ENCODE peak calls at places on chromosome 2, in nine cellular contexts. S is M059J; Z is neural crest cell; Y is left cardiac atrium; L is DMS153; D is activated naive CD8-positive, alpha-beta T cell treated with anti-CD3 and anti-CD28 coated beads for 36 hours; V is A549; M is suprapubic skin; G is head of caudate nucleus. U is an unnamed sample.

GRCh38 chr2:234932591-234933168 is 19.1 kb upstream of the SH3BP4 start:
- DNase-seq in M (no peak), V (no peak), D (no peak), Z (no peak), L (peak; percentile 75), G (no peak), S (no peak), Y (no peak), U (no peak)

GRCh38 chr2:190994148-190994547 is 19.8 kb downstream of the STAT1 start:
- DNase-seq in D (no peak), G (no peak), M (no peak), Z (no peak), V (no peak), Y (no peak), S (no peak), L (no peak), U (no peak)

GRCh38 chr2:25994509-25994908 is 12.2 kb upstream of the KIF3C start:
- DNase-seq in S (no peak), M (no peak), Y (no peak), L (no peak), D (no peak), Z (no peak), G (no peak), V (no peak), U (no peak)

GRCh38 chr2:113848758-113849460 is 41.0 kb upstream of the ACTR3 start:
- DNase-seq in D (peak; percentile 11), G (no peak), S (peak; percentile 63), Y (no peak), Z (no peak), L (no peak), M (no peak), V (peak; percentile 25), U (no peak)

GRCh38 chr2:102505290-102505689 is 32.3 kb downstream of the SLC9A4 start:
- DNase-seq in M (no peak), V (no peak), L (peak; percentile 94), S (no peak), Z (no peak), G (no peak), D (no peak), Y (no peak), U (no peak)

GRCh38 chr2:177869912-177870311 is 202.7 kb downstream of the PDE11A start:
- DNase-seq in D (no peak), Z (no peak), L (no peak), V (no peak), G (no peak), M (no peak), S (no peak), Y (no peak), U (no peak)

GRCh38 chr2:66748939-66749338 is 314.0 kb downstream of the MEIS1 start:
- DNase-seq in Z (no peak), V (no peak), L (no peak), Y (no peak), G (no peak), M (no peak), D (no peak), S (no peak), U (no peak)

GRCh38 chr2:203177361-203177760 is 61.5 kb upstream of the CYP20A1 start:
- DNase-seq in G (no peak), Y (no peak), L (no peak), M (no peak), Z (no peak), D (no peak), V (no peak), S (peak; percentile 41), U (no peak)

GRCh38 chr2:239581352-239581901 is 180.6 kb upstream of the HDAC4 start:
- DNase-seq in S (no peak), M (no peak), Y (no peak), V (no peak), G (no peak), Z (no peak), L (no peak), D (no peak), U (no peak)

GRCh38 chr2:31420936-31421335 is 6.4 kb upstream of the XDH start:
- DNase-seq in D (no peak), M (no peak), L (no peak), V (no peak), G (no peak), Y (no peak), Z (no peak), S (peak; percentile 65), U (no peak)

GRCh38 chr2:208361077-208361441 is 45.5 kb upstream of the PTH2R start:
- DNase-seq in D (no peak), Y (no peak), S (no peak), G (no peak), L (no peak), V (no peak), Z (no peak), M (no peak), U (no peak)

GRCh38 chr2:174247474-174248186 is 702 bp downstream of the OLA1 start:
- DNase-seq in Y (no peak), L (no peak), V (peak; percentile 25), S (peak; percentile 38), Z (no peak), M (no peak), D (no peak), G (no peak), U (no peak)

GRCh38 chr2:5501807-5502206 is 190.4 kb upstream of the SOX11 start:
- DNase-seq in D (no peak), G (no peak), Y (no peak), V (no peak), Z (no peak), M (no peak), S (no peak), L (no peak), U (no peak)

GRCh38 chr2:45293182-45293581 is 283.9 kb upstream of the SIX2 start:
- DNase-seq in G (no peak), D (no peak), V (no peak), Z (no peak), Y (no peak), L (no peak), M (no peak), S (no peak), U (no peak)

GRCh38 chr2:39266139-39266805 is 22.5 kb upstream of the CDKL4 start:
- DNase-seq in M (no peak), V (no peak), D (peak; percentile 3), Z (no peak), G (no peak), S (peak; percentile 41), Y (no peak), L (no peak), U (no peak)

GRCh38 chr2:75138528-75138927 is 60.8 kb downstream of the TACR1 start:
- DNase-seq in Z (no peak), L (no peak), V (no peak), Y (no peak), D (no peak), S (no peak), G (no peak), M (no peak), U (no peak)

GRCh38 chr2:39379643-39380524 is 57.2 kb downstream of the MAP4K3 start:
- DNase-seq in S (peak; percentile 55), D (no peak), G (no peak), Z (no peak), Y (no peak), L (no peak), M (no peak), V (peak; percentile 26), U (no peak)

GRCh38 chr2:66331176-66331575 is 103.7 kb upstream of the MEIS1 start:
- DNase-seq in V (no peak), M (no peak), S (no peak), D (no peak), L (no peak), G (no peak), Y (no peak), Z (no peak), U (no peak)

GRCh38 chr2:240131941-240132650 is 4.0 kb downstream of the COPS9 start:
- DNase-seq in Z (no peak), M (peak; percentile 70), S (no peak), Y (no peak), G (peak; percentile 17), V (no peak), D (no peak), L (no peak), U (no peak)

GRCh38 chr2:30500699-30501098 is 53.7 kb downstream of the LCLAT1 start:
- DNase-seq in Z (no peak), D (no peak), M (no peak), V (no peak), Y (no peak), G (no peak), S (no peak), L (no peak), U (no peak)

GRCh38 chr2:201807452-201807980 is 1.2 kb downstream of the CDK15 start:
- DNase-seq in V (no peak), G (no peak), M (no peak), Z (no peak), D (no peak), S (peak; percentile 81), Y (peak; percentile 38), L (no peak), U (peak; percentile 42)

GRCh38 chr2:133949595-133949994 is 304.3 kb upstream of the MGAT5 start:
- DNase-seq in M (no peak), S (no peak), G (no peak), L (no peak), Z (no peak), Y (no peak), V (no peak), D (no peak), U (no peak)

GRCh38 chr2:26693287-26693849 is 846 bp downstream of the KCNK3 start:
- DNase-seq in L (no peak), D (no peak), M (no peak), V (no peak), Z (no peak), S (no peak), Y (no peak), G (no peak), U (no peak)

GRCh38 chr2:203673933-203674332 is 32.5 kb upstream of the CD28 start:
- DNase-seq in M (no peak), D (peak; percentile 71), G (no peak), V (no peak), Y (no peak), L (no peak), Z (no peak), S (peak; percentile 57), U (no peak)

GRCh38 chr2:193463016-193463415 is 1268.3 kb upstream of the TMEFF2 start:
- DNase-seq in L (no peak), S (peak; percentile 15), V (no peak), G (no peak), D (no peak), Z (no peak), Y (no peak), M (no peak), U (no peak)

GRCh38 chr2:18516112-18516511 is 44.3 kb downstream of the RDH14 start:
- DNase-seq in D (no peak), Z (no peak), V (no peak), Y (no peak), S (peak; percentile 70), L (no peak), G (no peak), M (no peak), U (no peak)

GRCh38 chr2:205865794-205866490 is 183.6 kb downstream of the NRP2 start:
- DNase-seq in L (peak; percentile 86), V (no peak), D (no peak), M (no peak), Z (no peak), G (peak; percentile 34), S (peak; percentile 89), Y (no peak), U (no peak)

GRCh38 chr2:167697194-167697593 is 550.2 kb downstream of the STK39 start:
- DNase-seq in V (no peak), Z (no peak), M (no peak), S (no peak), Y (no peak), D (no peak), G (no peak), L (no peak), U (no peak)

GRCh38 chr2:19488009-19488691 is 129.7 kb upstream of the OSR1 start:
- DNase-seq in L (no peak), S (peak; percentile 83), M (no peak), Y (no peak), D (peak; percentile 33), Z (no peak), V (peak; percentile 43), G (no peak), U (no peak)

GRCh38 chr2:178734518-178734917 is 72.7 kb downstream of the TTN start:
- DNase-seq in D (no peak), S (no peak), M (no peak), G (no peak), L (no peak), Y (no peak), V (no peak), Z (no peak), U (no peak)

GRCh38 chr2:236755278-236755840 is 185.7 kb downstream of the ACKR3 start:
- DNase-seq in Y (no peak), Z (no peak), G (no peak), S (no peak), L (no peak), V (no peak), D (no peak), M (no peak), U (no peak)